ENCODE peak calls at places on chromosomes 13 and 19, in six cellular contexts. X is stimulated activated CD4-positive, alpha-beta T cell treated with anti-CD3 and anti-CD28 coated beads, Interleukin-1b, Interleukin-23, amount 100 ng/mL, for 24 hours; N is activated CD8-positive, alpha-beta memory T cell treated with anti-CD3 and anti-CD28 coated beads for 1 hour; Q is LHCN-M2; C is H1; J is NCI-H1105 treated with DMSO at 0.1 percent for 48 hours. R is an unnamed sample.

GRCh38 chr13:35474551-35474950 is 1.9 kb downstream of the MAB21L1 start:
- DNase-seq in X (no peak), N (no peak), Q (no peak), C (no peak), J (no peak), R (no peak)

GRCh38 chr13:46211116-46211515 is 612 bp upstream of the LRRC63 start:
- DNase-seq in X (peak), N (no peak), Q (no peak), C (no peak), J (peak), R (no peak)

GRCh38 chr13:24834902-24835510 is 71.0 kb downstream of the RNF17 start:
- DNase-seq in X (no peak), N (no peak), Q (no peak), C (no peak), J (peak), R (no peak)

GRCh38 chr19:51417107-51417806 is at the start of gene SIGLEC10:
- DNase-seq in X (peak), N (no peak), Q (no peak), C (no peak), J (no peak), R (peak)

GRCh38 chr19:4474504-4475136 is 2.5 kb downstream of the HDGFL2 start:
- DNase-seq in X (no peak), N (no peak), Q (peak), C (peak), J (peak), R (no peak)

GRCh38 chr13:25423831-25424230 is 52.1 kb downstream of the ATP8A2 start:
- DNase-seq in X (no peak), N (no peak), Q (no peak), C (peak), J (no peak), R (no peak)

GRCh38 chr13:57666554-57666953 is 35.0 kb downstream of the PCDH17 start:
- DNase-seq in X (no peak), N (no peak), Q (no peak), C (no peak), J (peak), R (no peak)

GRCh38 chr13:75360170-75360569 is 121.8 kb downstream of the TBC1D4 start:
- DNase-seq in X (no peak), N (no peak), Q (no peak), C (no peak), J (no peak), R (no peak)

GRCh38 chr19:32878988-32879387 is 9.4 kb upstream of the SLC7A9 start:
- DNase-seq in X (no peak), N (no peak), Q (no peak), C (peak), J (no peak), R (no peak)

GRCh38 chr13:80499536-80500280 is 158.8 kb upstream of the SPRY2 start:
- DNase-seq in X (no peak), N (no peak), Q (peak), C (no peak), J (no peak), R (no peak)

GRCh38 chr13:21328836-21329477 is 130.1 kb downstream of the ZDHHC20 start:
- DNase-seq in X (no peak), N (no peak), Q (no peak), C (no peak), J (no peak), R (no peak)

GRCh38 chr19:3459965-3460582 is 20.3 kb downstream of the SMIM24 start:
- DNase-seq in X (no peak), N (no peak), Q (no peak), C (no peak), J (no peak), R (no peak)

GRCh38 chr19:45444318-45445041 is 20.8 kb upstream of the ERCC1 start:
- DNase-seq in X (peak), N (peak), Q (peak), C (peak), J (peak), R (peak)

GRCh38 chr13:31301119-31301518 is 101.3 kb downstream of the B3GLCT start:
- DNase-seq in X (no peak), N (no peak), Q (no peak), C (no peak), J (no peak), R (no peak)

GRCh38 chr13:94657167-94657566 is 55.2 kb downstream of the SOX21 start:
- DNase-seq in X (no peak), N (no peak), Q (peak), C (no peak), J (no peak), R (no peak)

GRCh38 chr13:46622013-46622917 is 69.3 kb downstream of the LRCH1 start:
- DNase-seq in X (no peak), N (no peak), Q (no peak), C (no peak), J (no peak), R (no peak)

R was measured in lung.